ENCODE peak calls at places on chromosomes 12 and 14, in five cellular contexts. R is HCEC 1CT; T is brain pericyte; K is uterus; E is stimulated activated CD4-positive, alpha-beta T cell treated with anti-CD3 and anti-CD28 coated beads, Interleukin-2, amount 100 ng/mL, for 24 hours. Q is an unnamed sample.

GRCh38 chr12:46664771-46665287 is 161.0 kb downstream of the SLC38A4 start:
- DNase-seq in R (peak; percentile 94), T (peak; percentile 82), K (no peak), E (no peak), Q (peak; percentile 19)

GRCh38 chr12:42921741-42922511 is 332.4 kb upstream of the PRICKLE1 start:
- DNase-seq in R (no peak), T (no peak), K (no peak), E (no peak), Q (no peak)

GRCh38 chr12:107091989-107092641 is 1.2 kb downstream of the CRY1 start:
- DNase-seq in R (peak; percentile 96), T (peak; percentile 82), K (no peak), E (no peak), Q (peak; percentile 48)

GRCh38 chr14:77026166-77026929 is 2.2 kb downstream of the IRF2BPL start:
- DNase-seq in R (no peak), T (no peak), K (peak; percentile 39), E (no peak), Q (peak; percentile 52)

GRCh38 chr12:4806439-4807115 is 86.4 kb downstream of the GALNT8 start:
- DNase-seq in R (no peak), T (no peak), K (no peak), E (no peak), Q (no peak)

GRCh38 chr12:11729008-11729407 is 79.5 kb downstream of the ETV6 start:
- DNase-seq in R (no peak), T (no peak), K (no peak), E (no peak), Q (no peak)

GRCh38 chr14:42965512-42965911 is 1358.8 kb downstream of the LRFN5 start:
- DNase-seq in R (no peak), T (no peak), K (no peak), E (no peak), Q (no peak)

GRCh38 chr14:64718762-64719161 is 14.5 kb downstream of the PLEKHG3 start:
- DNase-seq in R (no peak), T (no peak), K (peak; percentile 19), E (no peak), Q (no peak)

GRCh38 chr12:80195143-80195726 is 95.9 kb downstream of the OTOGL start:
- DNase-seq in R (peak; percentile 69), T (no peak), K (no peak), E (no peak), Q (no peak)

GRCh38 chr12:68259318-68259940 is 6.0 kb upstream of the IL22 start:
- DNase-seq in R (peak; percentile 98), T (no peak), K (no peak), E (no peak), Q (no peak)

GRCh38 chr12:77965790-77966189 is 135.1 kb downstream of the NAV3 start:
- DNase-seq in R (no peak), T (no peak), K (no peak), E (no peak), Q (no peak)

GRCh38 chr12:53048033-53048779 is 1.7 kb upstream of the TNS2 start:
- DNase-seq in R (no peak), T (no peak), K (peak; percentile 71), E (no peak), Q (peak; percentile 84)

GRCh38 chr14:77201696-77202095 is 20.1 kb downstream of the TMEM63C start:
- DNase-seq in R (no peak), T (no peak), K (no peak), E (no peak), Q (no peak)

GRCh38 chr12:45833401-45833800 is 103.9 kb downstream of the ARID2 start:
- DNase-seq in R (no peak), T (no peak), K (no peak), E (no peak), Q (no peak)

GRCh38 chr14:102462391-102462790 is 47.2 kb downstream of the ANKRD9 start:
- DNase-seq in R (no peak), T (no peak), K (no peak), E (no peak), Q (no peak)

GRCh38 chr14:87691482-87691881 is 301.5 kb downstream of the GALC start:
- DNase-seq in R (no peak), T (no peak), K (no peak), E (no peak), Q (no peak)

GRCh38 chr12:117901631-117902030 is 67.2 kb downstream of the KSR2 start:
- DNase-seq in R (no peak), T (no peak), K (no peak), E (no peak), Q (no peak)

Q was measured in adrenal gland.